ENCODE peak calls at places on chromosomes 3 and 15, in four cellular contexts. One of them, this sample, is unnamed.

GRCh38 chr3:64571982-64572381 is 115.8 kb downstream of the ADAMTS9 start:
- DNase-seq in CD8-positive, alpha-beta T cell: no peak
- DNase-seq in psoas muscle: no peak
- DNase-seq in RWPE1: no peak
- DNase-seq in this sample: no peak

GRCh38 chr15:100426893-100427292 is 85.1 kb upstream of the ADAMTS17 start:
- DNase-seq in CD8-positive, alpha-beta T cell: no peak
- DNase-seq in RWPE1: no peak
- DNase-seq in psoas muscle: peak
- DNase-seq in this sample: no peak

GRCh38 chr15:36356511-36356910 is 222.9 kb upstream of the CDIN1 start:
- DNase-seq in psoas muscle: no peak
- DNase-seq in RWPE1: no peak
- DNase-seq in CD8-positive, alpha-beta T cell: no peak
- DNase-seq in this sample: no peak

GRCh38 chr3:113142476-113142875 is 68.9 kb upstream of the BOC start:
- DNase-seq in RWPE1: no peak
- DNase-seq in psoas muscle: no peak
- DNase-seq in CD8-positive, alpha-beta T cell: no peak
- DNase-seq in this sample: no peak

GRCh38 chr3:126126292-126126691 is 42.4 kb upstream of the SLC41A3 start:
- DNase-seq in RWPE1: no peak
- DNase-seq in psoas muscle: peak
- DNase-seq in CD8-positive, alpha-beta T cell: no peak
- DNase-seq in this sample: peak

GRCh38 chr15:59814409-59814808 is 125.3 kb upstream of the BNIP2 start:
- DNase-seq in CD8-positive, alpha-beta T cell: no peak
- DNase-seq in RWPE1: no peak
- DNase-seq in psoas muscle: no peak
- DNase-seq in this sample: no peak

GRCh38 chr3:32334675-32335074 is 57.0 kb upstream of the CMTM7 start:
- DNase-seq in RWPE1: no peak
- DNase-seq in psoas muscle: no peak
- DNase-seq in CD8-positive, alpha-beta T cell: no peak
- DNase-seq in this sample: no peak

GRCh38 chr15:89323825-89324224 is 10.8 kb downstream of the POLG start:
- DNase-seq in CD8-positive, alpha-beta T cell: no peak
- DNase-seq in psoas muscle: no peak
- DNase-seq in RWPE1: no peak
- DNase-seq in this sample: no peak

GRCh38 chr3:51955175-51955892 is at the start of gene GPR62:
- DNase-seq in RWPE1: no peak
- DNase-seq in psoas muscle: peak
- DNase-seq in CD8-positive, alpha-beta T cell: no peak
- DNase-seq in this sample: peak

GRCh38 chr3:160987982-160988964 is 116.9 kb downstream of the B3GALNT1 start:
- DNase-seq in CD8-positive, alpha-beta T cell: no peak
- DNase-seq in RWPE1: no peak
- DNase-seq in psoas muscle: no peak
- DNase-seq in this sample: no peak

GRCh38 chr3:64332461-64333350 is 107.4 kb upstream of the PRICKLE2 start:
- DNase-seq in CD8-positive, alpha-beta T cell: no peak
- DNase-seq in RWPE1: no peak
- DNase-seq in psoas muscle: no peak
- DNase-seq in this sample: no peak

GRCh38 chr3:185726254-185726967 is 98.4 kb downstream of the IGF2BP2 start:
- DNase-seq in psoas muscle: no peak
- DNase-seq in CD8-positive, alpha-beta T cell: no peak
- DNase-seq in RWPE1: no peak
- DNase-seq in this sample: no peak

GRCh38 chr3:170536712-170537111 is 49.2 kb downstream of the SLC7A14 start:
- DNase-seq in psoas muscle: no peak
- DNase-seq in CD8-positive, alpha-beta T cell: no peak
- DNase-seq in RWPE1: no peak
- DNase-seq in this sample: no peak

GRCh38 chr3:25916286-25916685 is 126.4 kb downstream of the OXSM start:
- DNase-seq in CD8-positive, alpha-beta T cell: no peak
- DNase-seq in psoas muscle: no peak
- DNase-seq in RWPE1: no peak
- DNase-seq in this sample: no peak

GRCh38 chr3:51568978-51569377 is 30.5 kb downstream of the RAD54L2 start:
- DNase-seq in RWPE1: no peak
- DNase-seq in psoas muscle: no peak
- DNase-seq in CD8-positive, alpha-beta T cell: no peak
- DNase-seq in this sample: no peak

GRCh38 chr15:88543065-88543776 is 3.3 kb downstream of the DET1 start:
- DNase-seq in RWPE1: no peak
- DNase-seq in psoas muscle: no peak
- DNase-seq in CD8-positive, alpha-beta T cell: no peak
- DNase-seq in this sample: no peak

GRCh38 chr3:177420643-177421042 is 223.4 kb upstream of the TBL1XR1 start:
- DNase-seq in CD8-positive, alpha-beta T cell: no peak
- DNase-seq in psoas muscle: no peak
- DNase-seq in RWPE1: no peak
- DNase-seq in this sample: no peak

GRCh38 chr3:141764946-141765345 is 1.7 kb downstream of the GRK7 start:
- DNase-seq in CD8-positive, alpha-beta T cell: no peak
- DNase-seq in RWPE1: no peak
- DNase-seq in psoas muscle: no peak
- DNase-seq in this sample: no peak

GRCh38 chr3:138328341-138328740 is 1.3 kb downstream of the NME9 start:
- DNase-seq in RWPE1: no peak
- DNase-seq in CD8-positive, alpha-beta T cell: no peak
- DNase-seq in psoas muscle: no peak
- DNase-seq in this sample: no peak

GRCh38 chr3:119810018-119810435 is 28.1 kb downstream of the NR1I2 start:
- DNase-seq in psoas muscle: no peak
- DNase-seq in RWPE1: no peak
- DNase-seq in CD8-positive, alpha-beta T cell: no peak
- DNase-seq in this sample: peak
- TF ChIP-seq CTCF in psoas muscle: no peak
- TF ChIP-seq CTCF in RWPE1: peak
- TF ChIP-seq CTCF in CD8-positive, alpha-beta T cell: no peak
- TF ChIP-seq CTCF in this sample: no peak

DNA sequence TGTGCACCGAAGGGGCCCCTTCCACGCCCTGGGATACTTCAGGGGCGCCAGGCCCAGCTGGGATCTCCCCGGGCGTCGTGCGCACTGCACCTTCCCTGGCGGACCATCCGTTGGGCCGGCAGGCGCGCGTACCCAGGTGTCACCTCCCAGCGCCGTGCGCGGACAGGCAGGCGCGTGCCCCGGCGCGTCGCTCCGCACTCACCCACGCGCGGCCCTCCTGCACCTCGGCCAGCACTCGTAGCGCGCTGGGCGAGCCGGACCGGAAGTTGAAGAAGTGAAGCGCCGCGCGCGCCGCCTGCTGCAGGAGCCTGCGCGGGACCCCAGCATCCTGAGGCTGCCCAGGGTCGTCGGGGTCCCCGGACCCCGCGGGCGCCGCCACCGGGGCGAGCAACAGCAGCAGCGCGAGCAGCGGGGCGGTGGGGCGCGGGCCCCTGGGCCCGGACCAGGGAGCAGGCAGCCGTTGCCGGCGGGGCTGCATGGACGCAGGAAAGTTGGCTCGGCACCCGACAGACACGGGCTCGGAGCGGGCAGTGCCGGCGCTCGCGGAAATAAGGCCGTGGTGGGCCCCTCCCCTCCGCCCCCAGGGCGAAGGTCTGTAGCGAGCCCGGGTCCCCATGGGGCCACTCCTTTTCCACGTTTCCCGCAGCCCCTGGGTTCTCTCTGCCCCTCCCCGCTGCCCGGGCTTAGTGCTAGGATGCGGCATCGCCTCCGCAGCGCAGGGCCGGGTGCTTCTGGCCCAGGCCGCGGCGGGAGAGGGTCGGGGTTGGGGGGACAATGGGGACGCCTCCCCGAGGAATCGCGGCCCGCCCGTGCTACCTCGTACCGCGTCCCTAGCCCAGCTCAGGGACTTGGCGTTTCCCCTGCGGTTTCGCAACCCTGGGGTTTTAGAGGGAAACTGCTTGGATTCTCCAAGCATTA is at the start of gene RARRES1:
- DNase-seq in RWPE1: peak
- DNase-seq in psoas muscle: peak
- DNase-seq in CD8-positive, alpha-beta T cell: no peak
- DNase-seq in this sample: peak
- TF ChIP-seq CTCF in RWPE1: no peak
- TF ChIP-seq CTCF in psoas muscle: no peak
- TF ChIP-seq CTCF in CD8-positive, alpha-beta T cell: no peak
- TF ChIP-seq CTCF in this sample: no peak

GRCh38 chr15:92843326-92843725 is 56.8 kb upstream of the CHD2 start:
- DNase-seq in psoas muscle: no peak
- DNase-seq in RWPE1: no peak
- DNase-seq in CD8-positive, alpha-beta T cell: no peak
- DNase-seq in this sample: no peak

GRCh38 chr15:92843819-92844218 is 56.3 kb upstream of the CHD2 start:
- DNase-seq in RWPE1: no peak
- DNase-seq in psoas muscle: no peak
- DNase-seq in CD8-positive, alpha-beta T cell: no peak
- DNase-seq in this sample: no peak

GRCh38 chr15:92847841-92848240 is 52.3 kb upstream of the CHD2 start:
- DNase-seq in RWPE1: no peak
- DNase-seq in psoas muscle: no peak
- DNase-seq in CD8-positive, alpha-beta T cell: no peak
- DNase-seq in this sample: no peak

GRCh38 chr15:92846716-92847115 is 53.4 kb upstream of the CHD2 start:
- DNase-seq in psoas muscle: no peak
- DNase-seq in CD8-positive, alpha-beta T cell: no peak
- DNase-seq in RWPE1: no peak
- DNase-seq in this sample: no peak

DNA sequence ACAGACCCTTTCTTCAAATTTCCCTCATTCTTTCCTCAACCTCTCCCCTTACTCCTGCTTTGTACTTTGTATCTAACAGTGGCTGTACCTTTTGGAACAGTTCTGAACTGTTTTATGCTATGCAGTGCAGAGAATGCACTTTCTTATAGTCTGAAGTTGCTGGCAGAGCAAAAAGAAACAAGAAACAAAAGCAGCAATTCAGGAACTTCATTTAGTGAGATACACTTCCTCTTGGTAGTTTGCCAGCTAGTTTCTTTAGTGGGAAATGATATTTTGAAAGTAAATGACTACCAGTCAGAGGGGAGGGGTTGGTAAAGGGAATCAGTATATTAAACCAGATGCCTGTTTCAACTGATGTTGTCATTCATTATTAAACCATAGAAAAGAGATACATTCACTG is 55.0 kb upstream of the CHD2 start:
- DNase-seq in CD8-positive, alpha-beta T cell: no peak
- DNase-seq in psoas muscle: no peak
- DNase-seq in RWPE1: peak
- DNase-seq in this sample: no peak
- TF ChIP-seq CTCF in CD8-positive, alpha-beta T cell: no peak
- TF ChIP-seq CTCF in psoas muscle: no peak
- TF ChIP-seq CTCF in RWPE1: no peak
- TF ChIP-seq CTCF in this sample: no peak

GRCh38 chr15:81225161-81225671 is 28.5 kb downstream of the IL16 start:
- DNase-seq in CD8-positive, alpha-beta T cell: no peak
- DNase-seq in RWPE1: no peak
- DNase-seq in psoas muscle: peak
- DNase-seq in this sample: no peak

GRCh38 chr15:81221449-81221848 is 24.8 kb downstream of the IL16 start:
- DNase-seq in CD8-positive, alpha-beta T cell: no peak
- DNase-seq in RWPE1: no peak
- DNase-seq in psoas muscle: peak
- DNase-seq in this sample: no peak

GRCh38 chr15:81224232-81224631 is 27.6 kb downstream of the IL16 start:
- DNase-seq in CD8-positive, alpha-beta T cell: no peak
- DNase-seq in RWPE1: no peak
- DNase-seq in psoas muscle: peak
- DNase-seq in this sample: no peak

GRCh38 chr15:81223346-81223971 is 26.8 kb downstream of the IL16 start:
- DNase-seq in CD8-positive, alpha-beta T cell: no peak
- DNase-seq in psoas muscle: no peak
- DNase-seq in RWPE1: no peak
- DNase-seq in this sample: no peak

DNA sequence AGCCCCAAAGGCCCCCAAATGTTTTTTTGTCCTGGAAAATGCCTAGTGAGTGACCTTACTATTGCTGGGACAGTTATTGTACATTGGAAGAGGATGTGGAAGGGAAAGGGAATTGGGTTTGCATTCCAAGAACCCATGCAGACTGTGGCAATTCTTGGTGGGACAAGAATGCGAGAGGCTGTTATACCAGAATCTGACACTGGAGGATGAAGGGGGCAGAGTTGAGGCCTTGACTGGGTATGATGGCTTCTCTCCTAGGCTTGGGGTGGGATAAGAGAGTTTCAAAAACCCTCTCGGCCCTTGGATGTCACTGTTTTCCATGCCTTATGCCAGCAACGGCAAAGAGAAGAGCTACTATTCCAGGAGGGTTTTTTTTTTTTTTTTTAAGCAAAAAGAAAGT is 25.3 kb downstream of the IL16 start:
- DNase-seq in RWPE1: no peak
- DNase-seq in psoas muscle: no peak
- DNase-seq in CD8-positive, alpha-beta T cell: no peak
- DNase-seq in this sample: no peak
- TF ChIP-seq CTCF in RWPE1: no peak
- TF ChIP-seq CTCF in psoas muscle: no peak
- TF ChIP-seq CTCF in CD8-positive, alpha-beta T cell: no peak
- TF ChIP-seq CTCF in this sample: no peak

GRCh38 chr15:75130597-75131268 is 70.9 kb upstream of the C15orf39 start:
- DNase-seq in CD8-positive, alpha-beta T cell: no peak
- DNase-seq in psoas muscle: no peak
- DNase-seq in RWPE1: no peak
- DNase-seq in this sample: no peak

GRCh38 chr15:75134748-75135147 is 66.9 kb upstream of the C15orf39 start:
- DNase-seq in RWPE1: no peak
- DNase-seq in CD8-positive, alpha-beta T cell: no peak
- DNase-seq in psoas muscle: no peak
- DNase-seq in this sample: no peak

GRCh38 chr15:75127186-75127585 is 74.5 kb upstream of the C15orf39 start:
- DNase-seq in RWPE1: no peak
- DNase-seq in psoas muscle: no peak
- DNase-seq in CD8-positive, alpha-beta T cell: no peak
- DNase-seq in this sample: no peak

GRCh38 chr15:75129788-75130187 is 71.9 kb upstream of the C15orf39 start:
- DNase-seq in RWPE1: no peak
- DNase-seq in psoas muscle: no peak
- DNase-seq in CD8-positive, alpha-beta T cell: no peak
- DNase-seq in this sample: no peak

DNA sequence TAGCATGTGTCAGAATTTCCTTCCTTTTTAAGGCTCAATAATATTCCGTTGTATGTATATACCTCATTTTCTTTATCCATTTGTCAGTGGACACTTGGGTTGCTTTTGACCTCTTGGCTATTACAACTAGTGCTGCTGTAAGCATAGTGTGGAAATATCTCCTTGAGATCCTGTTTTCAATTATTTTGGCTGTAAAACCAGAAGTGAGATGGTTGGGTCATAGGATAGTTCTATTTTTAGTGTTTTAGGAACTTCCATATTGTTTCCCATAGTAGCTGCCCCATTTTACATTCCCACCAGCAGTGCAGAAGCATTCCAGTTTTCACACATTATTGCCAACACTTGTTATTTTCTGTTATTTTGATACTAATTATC is 70.4 kb upstream of the C15orf39 start:
- DNase-seq in CD8-positive, alpha-beta T cell: no peak
- DNase-seq in RWPE1: no peak
- DNase-seq in psoas muscle: no peak
- DNase-seq in this sample: no peak
- TF ChIP-seq CTCF in CD8-positive, alpha-beta T cell: no peak
- TF ChIP-seq CTCF in RWPE1: no peak
- TF ChIP-seq CTCF in psoas muscle: no peak
- TF ChIP-seq CTCF in this sample: no peak

This sample was measured in pancreas.